ENCODE peak calls at places on chromosomes 13 and 19, in ten cellular contexts. C is lung; T is hepatocyte; N is astrocyte; L is CD8-positive, alpha-beta T cell; R is ovary; Z is HepG2; U is uterus; O is RWPE2; E is esophagus muscularis mucosa. J is an unnamed sample.
A peak's percentile ranks its signal among the peaks of the same experiment; 100 is the strongest.

GRCh38 chr13:112244495-112245177 is 131.5 kb upstream of the SPACA7 start:
- DNase-seq in L (peak; percentile 29), N (no peak), C (peak; percentile 22), T (no peak), O (no peak), Z (no peak), U (no peak), R (no peak), E (peak; percentile 85), J (peak; percentile 6)

GRCh38 chr13:51453959-51454703 is 1.3 kb upstream of the INTS6 start:
- DNase-seq in N (no peak), Z (no peak), T (peak; percentile 46), U (peak; percentile 35), C (no peak), E (no peak), O (no peak), L (peak; percentile 62), R (peak; percentile 38), J (peak; percentile 52)

GRCh38 chr13:32047088-32047487 is 15.5 kb downstream of the FRY start:
- DNase-seq in E (no peak), Z (no peak), L (no peak), N (no peak), O (no peak), R (no peak), T (no peak), U (no peak), C (no peak), J (no peak)

GRCh38 chr19:37869766-37870340 is 36.5 kb downstream of the WDR87 start:
- DNase-seq in O (no peak), E (no peak), C (no peak), T (no peak), U (no peak), N (no peak), L (no peak), Z (no peak), R (no peak), J (no peak)

GRCh38 chr13:37510441-37510840 is 88.1 kb downstream of the POSTN start:
- DNase-seq in Z (no peak), R (no peak), N (no peak), T (no peak), U (no peak), E (no peak), C (no peak), O (no peak), L (no peak), J (no peak)

GRCh38 chr13:102800145-102801041 is 1.5 kb downstream of the BIVM start:
- DNase-seq in T (peak; percentile 89), E (peak; percentile 93), R (peak; percentile 84), Z (peak; percentile 66), N (peak; percentile 63), O (peak; percentile 78), C (peak; percentile 84), L (peak; percentile 89), U (peak; percentile 73), J (peak; percentile 91)

GRCh38 chr13:98780972-98781869 is 28.7 kb upstream of the SLC15A1 start:
- DNase-seq in N (no peak), C (no peak), U (no peak), L (no peak), T (no peak), E (no peak), Z (no peak), R (no peak), O (no peak), J (no peak)

GRCh38 chr19:33492090-33492489 is 29.5 kb downstream of the PEPD start:
- DNase-seq in R (peak; percentile 8), Z (no peak), E (no peak), N (no peak), T (no peak), C (no peak), L (no peak), U (no peak), O (peak; percentile 29), J (no peak)

GRCh38 chr13:33275916-33276315 is 9.6 kb downstream of the STARD13 start:
- DNase-seq in Z (no peak), L (no peak), T (no peak), E (no peak), C (no peak), U (no peak), O (no peak), N (peak; percentile 96), R (no peak), J (no peak)

GRCh38 chr19:3618144-3618810 is 8.3 kb downstream of the CACTIN start:
- DNase-seq in U (peak; percentile 64), O (peak; percentile 34), C (no peak), Z (no peak), L (peak; percentile 79), N (no peak), T (peak; percentile 71), R (peak; percentile 80), E (no peak), J (peak; percentile 75)

GRCh38 chr19:51716925-51717324 is 6.9 kb downstream of the HAS1 start:
- DNase-seq in U (no peak), O (no peak), R (no peak), Z (no peak), N (no peak), T (no peak), E (no peak), L (no peak), C (no peak), J (no peak)

GRCh38 chr19:33296473-33297060 is 5.8 kb downstream of the CEBPA start:
- DNase-seq in U (peak; percentile 17), T (no peak), O (peak; percentile 25), C (no peak), Z (no peak), R (no peak), E (no peak), N (no peak), L (no peak), J (no peak)

GRCh38 chr13:111066544-111066943 is 48.6 kb upstream of the ARHGEF7 start:
- DNase-seq in T (no peak), U (no peak), R (peak; percentile 80), E (peak; percentile 57), N (no peak), O (no peak), Z (no peak), L (no peak), C (peak; percentile 26), J (no peak)

GRCh38 chr19:4374451-4375163 is 25.7 kb downstream of the SH3GL1 start:
- DNase-seq in U (peak; percentile 78), L (no peak), E (peak; percentile 93), Z (peak; percentile 79), T (peak; percentile 86), C (peak; percentile 81), O (peak; percentile 77), R (peak; percentile 67), N (peak; percentile 77), J (peak; percentile 74)

GRCh38 chr19:14367016-14367415 is 14.2 kb upstream of the ADGRE5 start:
- DNase-seq in Z (no peak), R (no peak), O (no peak), C (no peak), U (no peak), T (no peak), E (no peak), N (no peak), L (no peak), J (no peak)
- H3K27ac ChIP-seq in Z (no peak overlapping the region), R (no peak overlapping the region), O (no peak overlapping the region), C (peak overlapping the region; percentile 26), U (no peak overlapping the region), T (no peak overlapping the region), E (peak overlapping the region; percentile 35), N (no peak overlapping the region), L (peak overlapping the region; percentile 100), J (peak overlapping the region; percentile 58)

GRCh38 chr19:50710094-50710493 is 9.5 kb downstream of the SHANK1 start:
- DNase-seq in U (no peak), L (no peak), T (no peak), N (no peak), O (no peak), E (no peak), R (no peak), C (no peak), Z (no peak), J (no peak)
- TF ChIP-seq CTCF in U (no peak), L (no peak), T (no peak), N (no peak), O (no peak), E (no peak), R (no peak), C (no peak), Z (no peak), J (no peak)

GRCh38 chr19:7393459-7393858 is 44.7 kb downstream of the ARHGEF18 start:
- DNase-seq in N (no peak), C (no peak), Z (no peak), E (no peak), L (no peak), T (no peak), O (no peak), U (no peak), R (no peak), J (no peak)

GRCh38 chr19:7395360-7395781 is 46.6 kb downstream of the ARHGEF18 start:
- DNase-seq in R (no peak), U (no peak), O (no peak), L (no peak), E (no peak), N (no peak), T (no peak), Z (no peak), C (no peak), J (peak; percentile 26)

GRCh38 chr19:7393934-7394508 is 45.3 kb downstream of the ARHGEF18 start:
- DNase-seq in T (no peak), O (no peak), C (no peak), L (no peak), U (no peak), R (no peak), Z (no peak), E (no peak), N (no peak), J (no peak)

GRCh38 chr19:7395793-7396192 is 47.1 kb downstream of the ARHGEF18 start:
- DNase-seq in U (no peak), L (no peak), N (no peak), O (no peak), E (no peak), T (no peak), Z (no peak), R (no peak), C (no peak), J (peak; percentile 29)

DNA sequence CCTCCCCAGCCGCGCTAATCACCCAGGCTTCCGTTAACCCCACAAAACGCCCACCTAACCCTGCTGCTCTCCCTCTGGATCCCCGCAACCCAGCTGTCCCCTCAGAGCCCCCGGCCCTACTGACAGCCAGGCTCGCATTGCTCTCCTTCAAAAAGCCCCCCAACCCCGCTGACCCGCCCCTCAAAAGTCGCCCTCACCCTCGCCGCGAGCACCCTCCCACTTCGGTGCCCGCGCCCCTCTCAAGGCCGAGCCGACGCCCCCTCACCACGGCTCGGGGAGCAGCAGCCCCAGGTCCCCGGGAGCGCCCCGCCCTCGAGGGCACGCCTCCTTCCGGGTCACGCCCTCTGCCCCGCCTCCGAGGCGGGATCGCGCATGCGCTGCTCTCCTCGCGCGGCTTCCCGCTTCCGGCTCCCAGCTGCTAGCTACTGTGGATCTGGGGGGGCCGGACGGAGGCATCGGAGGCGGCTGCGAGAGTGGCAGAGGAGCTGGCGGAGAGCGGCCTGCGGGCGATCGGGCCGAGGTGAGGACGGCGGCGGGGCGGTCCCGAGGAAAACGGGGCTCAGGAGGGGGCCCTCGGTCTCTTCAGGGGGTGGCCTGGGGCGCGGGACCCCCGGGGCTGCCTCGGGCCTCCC is 46.1 kb downstream of the ARHGEF18 start:
- DNase-seq in N (peak; percentile 68), E (peak; percentile 94), O (peak; percentile 85), C (peak; percentile 87), R (peak; percentile 91), L (peak; percentile 97), Z (peak; percentile 73), T (peak; percentile 96), U (peak; percentile 84), J (peak; percentile 93)
- H3K36me3 ChIP-seq in N (no peaks in the 10 kb centered on the region), E (peaks cover 5% of the 10 kb centered on the region), O (peaks cover 15% of the 10 kb centered on the region), C (no peaks in the 10 kb centered on the region), R (no peaks in the 10 kb centered on the region), L (peaks cover 13% of the 10 kb centered on the region), Z (no peaks in the 10 kb centered on the region), T (no peaks in the 10 kb centered on the region), U (no peaks in the 10 kb centered on the region), J (no peaks in the 10 kb centered on the region)

GRCh38 chr13:100652510-100652909 is 22.1 kb downstream of the TMTC4 start:
- DNase-seq in L (no peak), C (no peak), R (no peak), N (no peak), T (no peak), O (no peak), U (no peak), E (no peak), Z (no peak), J (no peak)
- H3K27ac ChIP-seq in L (no peak overlapping the region), C (no peak overlapping the region), R (no peak overlapping the region), N (no peak overlapping the region), T (no peak overlapping the region), O (no peak overlapping the region), U (no peak overlapping the region), E (no peak overlapping the region), Z (no peak overlapping the region), J (no peak overlapping the region)